ENCODE peak calls at places on chromosomes 11 and 22, in ten cellular contexts. One of them, this sample, is unnamed.

GRCh38 chr11:75896843-75897419 is 81.9 kb downstream of the UVRAG start:
- DNase-seq in left kidney: peak
- DNase-seq in stimulated activated CD4-positive, alpha-beta T cell treated with anti-CD3 and anti-CD28 coated beads, Interleukin-2, amount 100 ng/mL, for 48 hours: no peak
- DNase-seq in NCI-H748 treated with DMSO at 0.1 percent for 48 hours: peak
- DNase-seq in CD8-positive, alpha-beta memory T cell: peak
- DNase-seq in C1 segment of cervical spinal cord: no peak
- DNase-seq in GM04503: peak
- DNase-seq in KBM-7: peak
- DNase-seq in globus pallidus: no peak
- DNase-seq in fibroblast of mammary gland: peak
- DNase-seq in this sample: peak

GRCh38 chr11:31875861-31876625 is 64.9 kb upstream of the PAX6 start:
- DNase-seq in NCI-H748 treated with DMSO at 0.1 percent for 48 hours: no peak
- DNase-seq in C1 segment of cervical spinal cord: no peak
- DNase-seq in KBM-7: no peak
- DNase-seq in GM04503: no peak
- DNase-seq in CD8-positive, alpha-beta memory T cell: no peak
- DNase-seq in fibroblast of mammary gland: no peak
- DNase-seq in stimulated activated CD4-positive, alpha-beta T cell treated with anti-CD3 and anti-CD28 coated beads, Interleukin-2, amount 100 ng/mL, for 48 hours: no peak
- DNase-seq in left kidney: peak
- DNase-seq in globus pallidus: no peak
- DNase-seq in this sample: no peak

GRCh38 chr11:71551711-71552110 is 3.5 kb downstream of the KRTAP5-9 start:
- DNase-seq in globus pallidus: no peak
- DNase-seq in GM04503: no peak
- DNase-seq in CD8-positive, alpha-beta memory T cell: no peak
- DNase-seq in stimulated activated CD4-positive, alpha-beta T cell treated with anti-CD3 and anti-CD28 coated beads, Interleukin-2, amount 100 ng/mL, for 48 hours: no peak
- DNase-seq in C1 segment of cervical spinal cord: no peak
- DNase-seq in KBM-7: peak
- DNase-seq in fibroblast of mammary gland: no peak
- DNase-seq in left kidney: no peak
- DNase-seq in NCI-H748 treated with DMSO at 0.1 percent for 48 hours: no peak
- DNase-seq in this sample: no peak

GRCh38 chr11:114683007-114683406 is 4.7 kb downstream of the NXPE2 start:
- DNase-seq in stimulated activated CD4-positive, alpha-beta T cell treated with anti-CD3 and anti-CD28 coated beads, Interleukin-2, amount 100 ng/mL, for 48 hours: no peak
- DNase-seq in KBM-7: no peak
- DNase-seq in GM04503: no peak
- DNase-seq in fibroblast of mammary gland: peak
- DNase-seq in left kidney: peak
- DNase-seq in NCI-H748 treated with DMSO at 0.1 percent for 48 hours: no peak
- DNase-seq in C1 segment of cervical spinal cord: no peak
- DNase-seq in globus pallidus: no peak
- DNase-seq in CD8-positive, alpha-beta memory T cell: no peak
- DNase-seq in this sample: no peak

GRCh38 chr22:35577799-35578659 is 37.4 kb downstream of the RASD2 start:
- DNase-seq in GM04503: no peak
- DNase-seq in CD8-positive, alpha-beta memory T cell: no peak
- DNase-seq in globus pallidus: no peak
- DNase-seq in NCI-H748 treated with DMSO at 0.1 percent for 48 hours: no peak
- DNase-seq in fibroblast of mammary gland: no peak
- DNase-seq in stimulated activated CD4-positive, alpha-beta T cell treated with anti-CD3 and anti-CD28 coated beads, Interleukin-2, amount 100 ng/mL, for 48 hours: no peak
- DNase-seq in KBM-7: no peak
- DNase-seq in C1 segment of cervical spinal cord: no peak
- DNase-seq in left kidney: no peak
- DNase-seq in this sample: no peak

GRCh38 chr22:46057206-46057605 is 80.2 kb upstream of the WNT7B start:
- DNase-seq in CD8-positive, alpha-beta memory T cell: no peak
- DNase-seq in GM04503: no peak
- DNase-seq in globus pallidus: peak
- DNase-seq in NCI-H748 treated with DMSO at 0.1 percent for 48 hours: no peak
- DNase-seq in KBM-7: peak
- DNase-seq in C1 segment of cervical spinal cord: no peak
- DNase-seq in fibroblast of mammary gland: peak
- DNase-seq in left kidney: no peak
- DNase-seq in stimulated activated CD4-positive, alpha-beta T cell treated with anti-CD3 and anti-CD28 coated beads, Interleukin-2, amount 100 ng/mL, for 48 hours: no peak
- DNase-seq in this sample: no peak

GRCh38 chr11:12744831-12745502 is 70.7 kb downstream of the TEAD1 start:
- DNase-seq in GM04503: no peak
- DNase-seq in KBM-7: no peak
- DNase-seq in CD8-positive, alpha-beta memory T cell: no peak
- DNase-seq in NCI-H748 treated with DMSO at 0.1 percent for 48 hours: no peak
- DNase-seq in stimulated activated CD4-positive, alpha-beta T cell treated with anti-CD3 and anti-CD28 coated beads, Interleukin-2, amount 100 ng/mL, for 48 hours: no peak
- DNase-seq in fibroblast of mammary gland: no peak
- DNase-seq in left kidney: peak
- DNase-seq in C1 segment of cervical spinal cord: no peak
- DNase-seq in globus pallidus: peak
- DNase-seq in this sample: no peak

GRCh38 chr22:44647141-44647540 is 54.9 kb upstream of the PRR5 start:
- DNase-seq in GM04503: no peak
- DNase-seq in globus pallidus: no peak
- DNase-seq in C1 segment of cervical spinal cord: no peak
- DNase-seq in NCI-H748 treated with DMSO at 0.1 percent for 48 hours: no peak
- DNase-seq in KBM-7: no peak
- DNase-seq in CD8-positive, alpha-beta memory T cell: no peak
- DNase-seq in stimulated activated CD4-positive, alpha-beta T cell treated with anti-CD3 and anti-CD28 coated beads, Interleukin-2, amount 100 ng/mL, for 48 hours: no peak
- DNase-seq in left kidney: no peak
- DNase-seq in fibroblast of mammary gland: no peak
- DNase-seq in this sample: no peak

GRCh38 chr11:69641681-69642548 is 959 bp downstream of the CCND1 start:
- DNase-seq in GM04503: no peak
- DNase-seq in globus pallidus: no peak
- DNase-seq in fibroblast of mammary gland: no peak
- DNase-seq in KBM-7: no peak
- DNase-seq in NCI-H748 treated with DMSO at 0.1 percent for 48 hours: no peak
- DNase-seq in stimulated activated CD4-positive, alpha-beta T cell treated with anti-CD3 and anti-CD28 coated beads, Interleukin-2, amount 100 ng/mL, for 48 hours: no peak
- DNase-seq in C1 segment of cervical spinal cord: no peak
- DNase-seq in left kidney: no peak
- DNase-seq in CD8-positive, alpha-beta memory T cell: no peak
- DNase-seq in this sample: no peak

GRCh38 chr11:114075891-114076441 is 16.5 kb downstream of the ZBTB16 start:
- DNase-seq in left kidney: peak
- DNase-seq in stimulated activated CD4-positive, alpha-beta T cell treated with anti-CD3 and anti-CD28 coated beads, Interleukin-2, amount 100 ng/mL, for 48 hours: no peak
- DNase-seq in C1 segment of cervical spinal cord: no peak
- DNase-seq in NCI-H748 treated with DMSO at 0.1 percent for 48 hours: no peak
- DNase-seq in KBM-7: peak
- DNase-seq in GM04503: no peak
- DNase-seq in CD8-positive, alpha-beta memory T cell: peak
- DNase-seq in fibroblast of mammary gland: peak
- DNase-seq in globus pallidus: no peak
- DNase-seq in this sample: no peak

GRCh38 chr11:8335683-8336082 is 72.0 kb upstream of the LMO1 start:
- DNase-seq in C1 segment of cervical spinal cord: no peak
- DNase-seq in NCI-H748 treated with DMSO at 0.1 percent for 48 hours: no peak
- DNase-seq in fibroblast of mammary gland: no peak
- DNase-seq in left kidney: no peak
- DNase-seq in GM04503: no peak
- DNase-seq in globus pallidus: no peak
- DNase-seq in KBM-7: no peak
- DNase-seq in stimulated activated CD4-positive, alpha-beta T cell treated with anti-CD3 and anti-CD28 coated beads, Interleukin-2, amount 100 ng/mL, for 48 hours: no peak
- DNase-seq in CD8-positive, alpha-beta memory T cell: no peak
- DNase-seq in this sample: no peak

GRCh38 chr11:57427692-57428082 is 766 bp upstream of the SLC43A3 start:
- DNase-seq in fibroblast of mammary gland: peak
- DNase-seq in globus pallidus: peak
- DNase-seq in NCI-H748 treated with DMSO at 0.1 percent for 48 hours: no peak
- DNase-seq in GM04503: peak
- DNase-seq in KBM-7: no peak
- DNase-seq in CD8-positive, alpha-beta memory T cell: no peak
- DNase-seq in left kidney: no peak
- DNase-seq in stimulated activated CD4-positive, alpha-beta T cell treated with anti-CD3 and anti-CD28 coated beads, Interleukin-2, amount 100 ng/mL, for 48 hours: no peak
- DNase-seq in C1 segment of cervical spinal cord: no peak
- DNase-seq in this sample: no peak

GRCh38 chr22:46107089-46107664 is 43.1 kb upstream of the PPARA start:
- DNase-seq in fibroblast of mammary gland: peak
- DNase-seq in KBM-7: no peak
- DNase-seq in C1 segment of cervical spinal cord: no peak
- DNase-seq in GM04503: no peak
- DNase-seq in NCI-H748 treated with DMSO at 0.1 percent for 48 hours: no peak
- DNase-seq in left kidney: peak
- DNase-seq in globus pallidus: peak
- DNase-seq in CD8-positive, alpha-beta memory T cell: no peak
- DNase-seq in stimulated activated CD4-positive, alpha-beta T cell treated with anti-CD3 and anti-CD28 coated beads, Interleukin-2, amount 100 ng/mL, for 48 hours: no peak
- DNase-seq in this sample: no peak

GRCh38 chr11:117197006-117197405 is 2.2 kb upstream of the TAGLN start:
- DNase-seq in C1 segment of cervical spinal cord: no peak
- DNase-seq in GM04503: no peak
- DNase-seq in left kidney: no peak
- DNase-seq in globus pallidus: no peak
- DNase-seq in stimulated activated CD4-positive, alpha-beta T cell treated with anti-CD3 and anti-CD28 coated beads, Interleukin-2, amount 100 ng/mL, for 48 hours: no peak
- DNase-seq in KBM-7: no peak
- DNase-seq in CD8-positive, alpha-beta memory T cell: no peak
- DNase-seq in NCI-H748 treated with DMSO at 0.1 percent for 48 hours: no peak
- DNase-seq in fibroblast of mammary gland: no peak
- DNase-seq in this sample: no peak

GRCh38 chr11:75269367-75269660 is 28.7 kb downstream of the TPBGL start:
- DNase-seq in C1 segment of cervical spinal cord: no peak
- DNase-seq in NCI-H748 treated with DMSO at 0.1 percent for 48 hours: no peak
- DNase-seq in KBM-7: no peak
- DNase-seq in stimulated activated CD4-positive, alpha-beta T cell treated with anti-CD3 and anti-CD28 coated beads, Interleukin-2, amount 100 ng/mL, for 48 hours: no peak
- DNase-seq in CD8-positive, alpha-beta memory T cell: no peak
- DNase-seq in globus pallidus: no peak
- DNase-seq in GM04503: no peak
- DNase-seq in left kidney: no peak
- DNase-seq in fibroblast of mammary gland: no peak
- DNase-seq in this sample: no peak

GRCh38 chr11:38278457-38279141 is 1680.6 kb upstream of the RAG2 start:
- DNase-seq in KBM-7: no peak
- DNase-seq in GM04503: no peak
- DNase-seq in left kidney: no peak
- DNase-seq in CD8-positive, alpha-beta memory T cell: no peak
- DNase-seq in NCI-H748 treated with DMSO at 0.1 percent for 48 hours: no peak
- DNase-seq in stimulated activated CD4-positive, alpha-beta T cell treated with anti-CD3 and anti-CD28 coated beads, Interleukin-2, amount 100 ng/mL, for 48 hours: no peak
- DNase-seq in C1 segment of cervical spinal cord: no peak
- DNase-seq in globus pallidus: no peak
- DNase-seq in fibroblast of mammary gland: no peak
- DNase-seq in this sample: no peak

GRCh38 chr11:103091024-103091423 is 936 bp downstream of the DCUN1D5 start:
- DNase-seq in fibroblast of mammary gland: no peak
- DNase-seq in GM04503: no peak
- DNase-seq in NCI-H748 treated with DMSO at 0.1 percent for 48 hours: peak
- DNase-seq in left kidney: peak
- DNase-seq in KBM-7: peak
- DNase-seq in stimulated activated CD4-positive, alpha-beta T cell treated with anti-CD3 and anti-CD28 coated beads, Interleukin-2, amount 100 ng/mL, for 48 hours: no peak
- DNase-seq in globus pallidus: no peak
- DNase-seq in CD8-positive, alpha-beta memory T cell: no peak
- DNase-seq in C1 segment of cervical spinal cord: no peak
- DNase-seq in this sample: no peak

GRCh38 chr22:32622004-32622761 is 147.6 kb downstream of the FBXO7 start:
- DNase-seq in NCI-H748 treated with DMSO at 0.1 percent for 48 hours: no peak
- DNase-seq in fibroblast of mammary gland: peak
- DNase-seq in CD8-positive, alpha-beta memory T cell: no peak
- DNase-seq in GM04503: peak
- DNase-seq in left kidney: peak
- DNase-seq in stimulated activated CD4-positive, alpha-beta T cell treated with anti-CD3 and anti-CD28 coated beads, Interleukin-2, amount 100 ng/mL, for 48 hours: no peak
- DNase-seq in KBM-7: no peak
- DNase-seq in globus pallidus: no peak
- DNase-seq in C1 segment of cervical spinal cord: no peak
- DNase-seq in this sample: peak

GRCh38 chr11:100791873-100792272 is 104.8 kb downstream of the ARHGAP42 start:
- DNase-seq in fibroblast of mammary gland: no peak
- DNase-seq in left kidney: no peak
- DNase-seq in KBM-7: no peak
- DNase-seq in GM04503: no peak
- DNase-seq in globus pallidus: no peak
- DNase-seq in NCI-H748 treated with DMSO at 0.1 percent for 48 hours: no peak
- DNase-seq in CD8-positive, alpha-beta memory T cell: no peak
- DNase-seq in C1 segment of cervical spinal cord: no peak
- DNase-seq in stimulated activated CD4-positive, alpha-beta T cell treated with anti-CD3 and anti-CD28 coated beads, Interleukin-2, amount 100 ng/mL, for 48 hours: no peak
- DNase-seq in this sample: peak

GRCh38 chr11:119422505-119423416 is at the start of gene THY1:
- DNase-seq in globus pallidus: peak
- DNase-seq in left kidney: peak
- DNase-seq in GM04503: no peak
- DNase-seq in NCI-H748 treated with DMSO at 0.1 percent for 48 hours: peak
- DNase-seq in C1 segment of cervical spinal cord: no peak
- DNase-seq in CD8-positive, alpha-beta memory T cell: no peak
- DNase-seq in stimulated activated CD4-positive, alpha-beta T cell treated with anti-CD3 and anti-CD28 coated beads, Interleukin-2, amount 100 ng/mL, for 48 hours: no peak
- DNase-seq in fibroblast of mammary gland: peak
- DNase-seq in KBM-7: no peak
- DNase-seq in this sample: no peak

GRCh38 chr11:62501432-62501891 is 45.1 kb downstream of the AHNAK start:
- DNase-seq in CD8-positive, alpha-beta memory T cell: no peak
- DNase-seq in C1 segment of cervical spinal cord: no peak
- DNase-seq in left kidney: peak
- DNase-seq in fibroblast of mammary gland: no peak
- DNase-seq in GM04503: peak
- DNase-seq in stimulated activated CD4-positive, alpha-beta T cell treated with anti-CD3 and anti-CD28 coated beads, Interleukin-2, amount 100 ng/mL, for 48 hours: no peak
- DNase-seq in NCI-H748 treated with DMSO at 0.1 percent for 48 hours: no peak
- DNase-seq in globus pallidus: peak
- DNase-seq in KBM-7: no peak
- DNase-seq in this sample: peak

GRCh38 chr11:1226226-1226961 is 3.5 kb downstream of the MUC5B start:
- DNase-seq in stimulated activated CD4-positive, alpha-beta T cell treated with anti-CD3 and anti-CD28 coated beads, Interleukin-2, amount 100 ng/mL, for 48 hours: no peak
- DNase-seq in GM04503: no peak
- DNase-seq in fibroblast of mammary gland: no peak
- DNase-seq in KBM-7: no peak
- DNase-seq in globus pallidus: no peak
- DNase-seq in left kidney: no peak
- DNase-seq in CD8-positive, alpha-beta memory T cell: no peak
- DNase-seq in NCI-H748 treated with DMSO at 0.1 percent for 48 hours: no peak
- DNase-seq in C1 segment of cervical spinal cord: no peak
- DNase-seq in this sample: no peak

GRCh38 chr11:116189378-116190170 is 583.2 kb downstream of the BUD13 start:
- DNase-seq in KBM-7: no peak
- DNase-seq in globus pallidus: no peak
- DNase-seq in GM04503: no peak
- DNase-seq in NCI-H748 treated with DMSO at 0.1 percent for 48 hours: no peak
- DNase-seq in CD8-positive, alpha-beta memory T cell: no peak
- DNase-seq in C1 segment of cervical spinal cord: no peak
- DNase-seq in fibroblast of mammary gland: no peak
- DNase-seq in stimulated activated CD4-positive, alpha-beta T cell treated with anti-CD3 and anti-CD28 coated beads, Interleukin-2, amount 100 ng/mL, for 48 hours: no peak
- DNase-seq in left kidney: peak
- DNase-seq in this sample: no peak

GRCh38 chr11:94131363-94132115 is 2.9 kb downstream of the PANX1 start:
- DNase-seq in fibroblast of mammary gland: peak
- DNase-seq in GM04503: no peak
- DNase-seq in C1 segment of cervical spinal cord: no peak
- DNase-seq in left kidney: peak
- DNase-seq in NCI-H748 treated with DMSO at 0.1 percent for 48 hours: no peak
- DNase-seq in stimulated activated CD4-positive, alpha-beta T cell treated with anti-CD3 and anti-CD28 coated beads, Interleukin-2, amount 100 ng/mL, for 48 hours: no peak
- DNase-seq in KBM-7: no peak
- DNase-seq in CD8-positive, alpha-beta memory T cell: no peak
- DNase-seq in globus pallidus: no peak
- DNase-seq in this sample: peak

GRCh38 chr11:122843281-122844150 is 5.2 kb downstream of the CRTAM start:
- DNase-seq in KBM-7: peak
- DNase-seq in NCI-H748 treated with DMSO at 0.1 percent for 48 hours: peak
- DNase-seq in stimulated activated CD4-positive, alpha-beta T cell treated with anti-CD3 and anti-CD28 coated beads, Interleukin-2, amount 100 ng/mL, for 48 hours: no peak
- DNase-seq in GM04503: no peak
- DNase-seq in globus pallidus: no peak
- DNase-seq in CD8-positive, alpha-beta memory T cell: peak
- DNase-seq in C1 segment of cervical spinal cord: no peak
- DNase-seq in left kidney: no peak
- DNase-seq in fibroblast of mammary gland: no peak
- DNase-seq in this sample: no peak

GRCh38 chr22:49535527-49536125 is 292.0 kb downstream of the BRD1 start:
- DNase-seq in fibroblast of mammary gland: no peak
- DNase-seq in stimulated activated CD4-positive, alpha-beta T cell treated with anti-CD3 and anti-CD28 coated beads, Interleukin-2, amount 100 ng/mL, for 48 hours: no peak
- DNase-seq in KBM-7: no peak
- DNase-seq in left kidney: no peak
- DNase-seq in C1 segment of cervical spinal cord: no peak
- DNase-seq in globus pallidus: no peak
- DNase-seq in GM04503: no peak
- DNase-seq in NCI-H748 treated with DMSO at 0.1 percent for 48 hours: no peak
- DNase-seq in CD8-positive, alpha-beta memory T cell: no peak
- DNase-seq in this sample: no peak

GRCh38 chr22:50687829-50688228 is 15.2 kb downstream of the SHANK3 start:
- DNase-seq in GM04503: no peak
- DNase-seq in left kidney: no peak
- DNase-seq in globus pallidus: no peak
- DNase-seq in fibroblast of mammary gland: no peak
- DNase-seq in CD8-positive, alpha-beta memory T cell: no peak
- DNase-seq in NCI-H748 treated with DMSO at 0.1 percent for 48 hours: no peak
- DNase-seq in C1 segment of cervical spinal cord: no peak
- DNase-seq in stimulated activated CD4-positive, alpha-beta T cell treated with anti-CD3 and anti-CD28 coated beads, Interleukin-2, amount 100 ng/mL, for 48 hours: no peak
- DNase-seq in KBM-7: no peak
- DNase-seq in this sample: no peak

GRCh38 chr22:38122616-38123015 is 12.1 kb upstream of the BAIAP2L2 start:
- DNase-seq in globus pallidus: no peak
- DNase-seq in stimulated activated CD4-positive, alpha-beta T cell treated with anti-CD3 and anti-CD28 coated beads, Interleukin-2, amount 100 ng/mL, for 48 hours: no peak
- DNase-seq in CD8-positive, alpha-beta memory T cell: no peak
- DNase-seq in fibroblast of mammary gland: no peak
- DNase-seq in GM04503: no peak
- DNase-seq in NCI-H748 treated with DMSO at 0.1 percent for 48 hours: no peak
- DNase-seq in left kidney: no peak
- DNase-seq in C1 segment of cervical spinal cord: no peak
- DNase-seq in KBM-7: no peak
- DNase-seq in this sample: no peak

This sample was measured in dermis microvascular lymphatic vessel endothelial cell.